ENCODE peak calls at places on chromosomes 11 and 22, in four cellular contexts. U is H1, S is IMR-90, Z is mesendoderm. T is an unnamed sample.

GRCh38 chr11:84564180-84564866 is 1062.8 kb downstream of the DLG2 start:
- DNase-seq in Z (peak; percentile 36), S (peak; percentile 44), U (no peak), T (no peak)

GRCh38 chr11:124536520-124536919 is 6.9 kb downstream of the OR8B12 start:
- DNase-seq in S (peak; percentile 39), U (peak; percentile 47), Z (peak; percentile 98), T (peak; percentile 93)

GRCh38 chr11:8442301-8442700 is 151.7 kb downstream of the STK33 start:
- DNase-seq in Z (peak; percentile 79), S (no peak), U (no peak), T (peak; percentile 39)

GRCh38 chr22:47287516-47287915 is 525.1 kb downstream of the TBC1D22A start:
- DNase-seq in S (no peak), Z (no peak), U (no peak), T (no peak)

GRCh38 chr11:47052165-47052564 is 115.6 kb downstream of the CSTPP1 start:
- DNase-seq in U (no peak), S (no peak), Z (no peak), T (no peak)

GRCh38 chr22:22717723-22718122 is 73.3 kb downstream of the GGTLC2 start:
- DNase-seq in U (no peak), Z (no peak), S (no peak), T (no peak)

GRCh38 chr22:29344137-29344536 is 28.6 kb upstream of the RASL10A start:
- DNase-seq in U (no peak), S (peak; percentile 79), Z (peak; percentile 37), T (no peak)

GRCh38 chr11:73070653-73071052 is 71.5 kb downstream of the FCHSD2 start:
- DNase-seq in S (no peak), U (no peak), Z (no peak), T (no peak)

GRCh38 chr11:72432347-72433287 is 1.7 kb downstream of the CLPB start:
- DNase-seq in Z (no peak), S (no peak), U (no peak), T (no peak)

GRCh38 chr11:2526808-2527381 is 82.1 kb downstream of the KCNQ1 start:
- DNase-seq in S (no peak), U (no peak), Z (no peak), T (peak; percentile 51)

GRCh38 chr22:46069518-46070214 is 80.7 kb upstream of the PPARA start:
- DNase-seq in S (peak; percentile 91), Z (no peak), U (no peak), T (peak; percentile 25)

GRCh38 chr11:34620820-34621792 is at the start of gene EHF:
- DNase-seq in Z (no peak), S (no peak), U (no peak), T (no peak)

GRCh38 chr11:60899021-60899936 is 7.1 kb downstream of the PRPF19 start:
- DNase-seq in Z (peak; percentile 83), S (peak; percentile 73), U (no peak), T (peak; percentile 49)

GRCh38 chr11:116114198-116114651 is 610.0 kb upstream of the CADM1 start:
- DNase-seq in S (no peak), Z (no peak), U (no peak), T (no peak)

GRCh38 chr22:32558681-32559355 is 84.2 kb downstream of the FBXO7 start:
- DNase-seq in S (peak; percentile 79), U (no peak), Z (no peak), T (no peak)

GRCh38 chr11:114811971-114812370 is 133.6 kb downstream of the NXPE2 start:
- DNase-seq in S (no peak), U (no peak), Z (no peak), T (no peak)

GRCh38 chr22:49333206-49333605 is 494.5 kb downstream of the BRD1 start:
- DNase-seq in Z (no peak), U (no peak), S (no peak), T (no peak)

GRCh38 chr22:49490692-49491091 is 337.0 kb downstream of the BRD1 start:
- DNase-seq in U (no peak), S (no peak), Z (no peak), T (no peak)

GRCh38 chr22:33823552-33823951 is 96.7 kb downstream of the LARGE1 start:
- DNase-seq in U (no peak), Z (no peak), S (peak; percentile 45), T (no peak)

GRCh38 chr22:17891427-17892167 is 117.3 kb upstream of the BID start:
- DNase-seq in S (no peak), U (no peak), Z (peak; percentile 34), T (peak; percentile 55)

GRCh38 chr22:41332217-41332616 is 30.9 kb downstream of the ZC3H7B start:
- DNase-seq in S (no peak), U (no peak), Z (no peak), T (no peak)

GRCh38 chr11:15224466-15224865 is 109.7 kb downstream of the INSC start:
- DNase-seq in Z (no peak), S (no peak), U (no peak), T (no peak)

GRCh38 chr22:46068908-46069481 is 81.3 kb upstream of the PPARA start:
- DNase-seq in S (peak; percentile 49), Z (no peak), U (no peak), T (no peak)

GRCh38 chr11:108235633-108236032 is 12.8 kb downstream of the ATM start:
- DNase-seq in S (no peak), U (no peak), Z (no peak), T (no peak)

DNA sequence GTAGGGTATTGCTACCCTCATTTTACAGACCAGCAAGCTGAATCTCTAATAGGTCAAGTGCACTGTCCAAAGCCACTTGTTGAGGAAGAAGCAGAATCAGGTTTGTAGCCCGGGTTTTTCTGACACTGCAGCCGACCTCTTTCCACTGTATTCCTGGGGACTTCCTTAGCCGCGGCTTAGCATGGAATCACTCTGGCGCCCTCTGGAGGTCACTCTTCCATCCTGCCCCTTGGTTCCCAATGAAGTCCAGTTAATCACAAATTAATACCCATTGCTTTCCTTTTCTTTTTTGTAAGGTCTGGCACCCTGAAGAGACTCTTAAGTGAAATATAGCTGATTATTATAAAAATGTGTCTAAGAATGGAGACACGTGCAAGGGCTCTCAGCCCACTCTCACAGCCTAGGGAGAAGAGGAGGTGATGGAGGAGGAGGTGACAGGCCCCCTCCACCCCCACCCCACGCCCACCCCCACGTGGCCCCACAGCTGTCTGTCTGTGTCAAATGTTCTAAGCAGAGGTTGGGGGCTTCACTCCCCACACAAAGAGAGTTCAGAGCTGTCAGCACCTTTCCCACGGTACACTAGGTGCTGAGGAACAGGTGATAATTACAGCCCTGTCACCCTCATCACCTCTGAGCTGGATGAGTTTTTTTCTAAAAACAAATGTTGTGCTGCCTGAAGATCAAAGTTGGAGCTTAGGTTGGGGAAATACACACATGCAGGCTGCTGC is 57.7 kb upstream of the DRD2 start:
- DNase-seq in U (peak; percentile 44), Z (peak; percentile 78), S (peak; percentile 71), T (peak; percentile 77)
- H4K5ac ChIP-seq in U (no peak overlapping the region), Z (no peak overlapping the region), S (no peak overlapping the region), T (no peak overlapping the region)

DNA sequence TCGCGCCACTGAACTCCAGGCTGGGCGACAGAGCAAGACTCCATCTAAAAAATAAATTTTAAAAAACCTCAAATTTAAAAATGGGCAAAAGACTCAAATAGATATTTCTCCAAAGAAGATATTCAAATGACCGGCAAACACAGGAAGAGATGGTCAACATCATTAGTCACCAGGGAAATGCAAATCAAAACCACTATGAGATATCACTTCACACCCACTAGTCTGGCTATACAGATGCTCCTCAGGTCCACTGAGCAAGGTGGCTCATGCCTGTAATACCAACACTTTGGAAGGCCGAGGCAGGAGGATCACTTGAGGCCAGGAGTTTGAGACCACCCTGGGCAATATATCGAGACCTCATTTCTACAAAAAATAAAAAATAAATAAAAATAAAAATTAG is 43.3 kb upstream of the SLC35C1 start:
- DNase-seq in Z (no peak), S (no peak), U (no peak), T (no peak)
- H3K27ac ChIP-seq in Z (no peak overlapping the region), S (no peak overlapping the region), U (no peak overlapping the region), T (no peak overlapping the region)

DNA sequence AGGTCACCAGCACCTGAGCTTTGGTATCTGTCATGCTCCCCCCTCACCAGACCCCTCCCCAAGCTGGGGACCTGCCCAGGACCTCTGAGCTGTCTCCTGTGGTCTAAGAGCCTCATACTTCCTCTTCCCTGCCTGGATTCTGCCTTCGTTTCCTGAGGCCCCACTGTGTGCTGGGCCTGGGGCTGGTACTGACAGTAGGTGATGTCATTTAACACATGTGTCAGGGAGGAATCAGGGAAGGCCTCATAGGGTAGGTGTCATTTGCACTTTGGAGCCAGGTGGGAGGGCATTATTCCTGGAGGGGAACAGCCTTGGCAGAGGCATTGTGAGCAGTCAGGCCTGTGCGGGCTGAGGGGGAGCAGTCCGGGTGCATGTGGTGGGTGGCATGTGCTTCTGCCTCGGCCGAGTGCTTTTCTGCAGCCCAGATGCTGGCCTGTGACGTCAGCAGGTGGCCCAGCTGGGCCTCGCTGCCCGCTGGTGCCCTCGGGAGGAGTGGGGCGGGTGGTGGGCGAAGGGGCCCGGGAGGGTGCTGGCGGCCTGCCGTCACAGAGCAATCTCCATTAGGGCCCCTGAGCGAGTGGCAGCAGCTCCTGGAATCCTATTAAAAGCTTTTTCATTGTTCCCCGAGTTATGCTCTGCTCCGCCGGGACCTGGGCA is 9.1 kb downstream of the FLRT1 start:
- DNase-seq in S (no peak), Z (no peak), U (no peak), T (no peak)
- H2AK5ac ChIP-seq in S (no peak overlapping the region), Z (no peak overlapping the region), U (no peak overlapping the region), T (no peak overlapping the region)

GRCh38 chr22:18962308-18962635 is 26.2 kb upstream of the PRODH start:
- DNase-seq in U (no peak), Z (no peak), S (no peak), T (no peak)
- H4K5ac ChIP-seq in U (no peak overlapping the region), Z (no peak overlapping the region), S (no peak overlapping the region), T (no peak overlapping the region)

GRCh38 chr11:13962562-13963168 is at the start of gene SPON1:
- DNase-seq in S (peak; percentile 15), U (no peak), Z (peak; percentile 87), T (peak; percentile 74)
- H3K27ac ChIP-seq in S (no peak within 1 kb of the TSS), U (no peak within 1 kb of the TSS), Z (no peak within 1 kb of the TSS), T (no peak within 1 kb of the TSS)

DNA sequence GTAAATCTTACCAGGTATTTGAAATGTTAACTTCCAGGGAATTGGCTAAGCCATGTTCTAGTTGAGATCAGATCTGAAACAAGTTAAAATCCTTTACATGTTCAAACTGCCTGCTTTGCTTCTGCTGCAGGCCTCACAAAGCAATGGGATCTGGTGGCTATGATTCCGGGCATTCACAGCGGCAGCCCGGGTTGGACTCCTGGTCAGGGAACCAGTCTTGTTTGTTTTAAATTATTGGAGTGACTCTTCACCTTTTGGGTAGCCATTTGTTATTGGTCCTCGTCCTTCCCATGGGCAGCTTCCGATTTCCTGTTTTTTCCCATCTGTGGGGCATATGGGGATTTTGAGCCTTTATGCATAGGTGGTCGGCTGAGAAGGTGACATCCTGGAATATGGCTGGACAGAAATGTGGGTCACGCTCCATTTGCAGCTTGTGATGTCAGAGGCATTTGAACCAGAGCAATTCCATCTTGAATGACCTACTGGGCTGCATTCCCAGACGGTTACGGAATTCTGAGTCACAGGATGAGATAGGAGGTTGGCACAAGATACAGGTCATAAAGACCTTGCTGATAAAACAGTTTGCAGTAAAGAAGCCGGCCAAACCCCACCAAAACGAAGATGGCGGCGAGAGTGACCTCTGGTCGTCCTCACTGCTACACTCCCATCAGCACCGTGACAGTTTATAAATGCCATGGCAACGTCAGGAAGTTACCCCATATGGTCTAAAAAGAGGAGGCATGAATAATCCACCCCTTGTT is 20.1 kb upstream of the GSTP1 start:
- DNase-seq in S (peak; percentile 96), U (no peak), Z (peak; percentile 91), T (no peak)
- H2AK5ac ChIP-seq in S (no peak overlapping the region), U (no peak overlapping the region), Z (no peak overlapping the region), T (no peak overlapping the region)

GRCh38 chr11:56307836-56308235 is 7.1 kb upstream of the OR8K3 start:
- DNase-seq in S (no peak), U (no peak), Z (no peak), T (no peak)
- H4K5ac ChIP-seq in S (no peak overlapping the region), U (no peak overlapping the region), Z (no peak overlapping the region), T (no peak overlapping the region)

T was measured in H9.